ENCODE peak calls at places on chromosome 17, in five cellular contexts. S, O, P, C and T are unnamed samples.

GRCh38 chr17:50863221-50863843 is 2.8 kb downstream of the TOB1 start:
- DNase-seq in P (peak), C (no peak), O (peak), S (peak), T (no peak)

GRCh38 chr17:30805944-30806456 is 18.5 kb downstream of the CRLF3 start:
- DNase-seq in O (no peak), P (no peak), S (no peak), C (no peak), T (no peak)

GRCh38 chr17:81295678-81296381 is 723 bp upstream of the SLC38A10 start:
- DNase-seq in S (peak), O (peak), C (no peak), P (peak), T (peak)

GRCh38 chr17:31019004-31019403 is 48.2 kb downstream of the RNF135 start:
- DNase-seq in P (no peak), S (no peak), O (no peak), C (no peak), T (no peak)

GRCh38 chr17:2705888-2706795 is 5.4 kb downstream of the CLUH start:
- DNase-seq in S (no peak), O (no peak), P (no peak), C (no peak), T (no peak)

GRCh38 chr17:59400858-59401257 is 69.4 kb downstream of the YPEL2 start:
- DNase-seq in S (peak), C (no peak), O (no peak), P (peak), T (no peak)

GRCh38 chr17:46922804-46923635 is at the start of gene GOSR2:
- DNase-seq in O (peak), C (peak), P (peak), S (peak), T (peak)

GRCh38 chr17:51397361-51398127 is 137.2 kb downstream of the UTP18 start:
- DNase-seq in S (peak), P (no peak), O (no peak), C (no peak), T (no peak)

GRCh38 chr17:77436058-77436442 is 295.3 kb downstream of the SEC14L1 start:
- DNase-seq in S (peak), P (peak), O (peak), C (no peak), T (no peak)

GRCh38 chr17:29784661-29785060 is 145.4 kb downstream of the SSH2 start:
- DNase-seq in O (no peak), C (no peak), P (peak), S (peak), T (no peak)

GRCh38 chr17:2190014-2190413 is 113.6 kb downstream of the SMG6 start:
- DNase-seq in P (peak), C (no peak), O (no peak), S (peak), T (no peak)

GRCh38 chr17:81553616-81554181 is 1.5 kb upstream of the FAAP100 start:
- DNase-seq in C (no peak), S (peak), P (peak), O (peak), T (peak)

GRCh38 chr17:43768382-43768781 is 9.8 kb upstream of the SOST start:
- DNase-seq in O (peak), P (no peak), C (peak), S (no peak), T (no peak)

GRCh38 chr17:73290399-73291259 is 21.2 kb downstream of the CDC42EP4 start:
- DNase-seq in O (no peak), C (no peak), P (no peak), S (no peak), T (no peak)

GRCh38 chr17:29347831-29348281 is 42.3 kb upstream of the TAOK1 start:
- DNase-seq in O (no peak), S (peak), C (no peak), P (peak), T (no peak)

GRCh38 chr17:73647331-73647730 is 3.1 kb upstream of the SDK2 start:
- DNase-seq in O (no peak), C (no peak), P (no peak), S (no peak), T (no peak)

GRCh38 chr17:29495011-29495410 is 71.8 kb downstream of the ABHD15 start:
- DNase-seq in S (peak), O (no peak), P (peak), C (no peak), T (no peak)

GRCh38 chr17:17354560-17355357 is 51.6 kb downstream of the NT5M start:
- DNase-seq in P (peak), C (peak), O (peak), S (peak), T (peak)

GRCh38 chr17:29713626-29714025 is 90.9 kb upstream of the CORO6 start:
- DNase-seq in O (no peak), S (no peak), P (no peak), C (no peak), T (no peak)

GRCh38 chr17:31320231-31320630 is 1.2 kb downstream of the EVI2A start:
- DNase-seq in P (peak), O (no peak), C (no peak), S (no peak), T (peak)

GRCh38 chr17:33200587-33200986 is 92.5 kb downstream of the ASIC2 start:
- DNase-seq in P (no peak), S (peak), O (no peak), C (no peak), T (peak)

GRCh38 chr17:2592974-2593845 is at the start of gene PAFAH1B1:
- DNase-seq in P (peak), C (peak), S (peak), O (peak), T (peak)

GRCh38 chr17:14875557-14876412 is 389.3 kb downstream of the PMP22 start:
- DNase-seq in P (no peak), C (no peak), S (no peak), O (no peak), T (no peak)

GRCh38 chr17:77366558-77367245 is 225.9 kb downstream of the SEC14L1 start:
- DNase-seq in P (peak), S (no peak), C (no peak), O (no peak), T (no peak)

GRCh38 chr17:78488867-78489634 is 88.1 kb downstream of the DNAH17 start:
- DNase-seq in S (no peak), P (no peak), C (no peak), O (peak), T (no peak)

GRCh38 chr17:81111066-81111465 is 54.2 kb upstream of the PVALEF start:
- DNase-seq in C (no peak), S (no peak), O (no peak), P (no peak), T (no peak)

GRCh38 chr17:61183793-61184192 is 215.8 kb upstream of the TBX2 start:
- DNase-seq in P (no peak), C (no peak), S (no peak), O (no peak), T (no peak)

GRCh38 chr17:68657166-68657940 is 56.2 kb upstream of the FAM20A start:
- DNase-seq in O (peak), S (peak), C (no peak), P (no peak), T (no peak)

GRCh38 chr17:72995008-72995656 is 97.4 kb downstream of the SLC39A11 start:
- DNase-seq in P (no peak), C (no peak), S (no peak), O (no peak), T (no peak)

GRCh38 chr17:31582151-31582907 is 190.9 kb downstream of the RAB11FIP4 start:
- DNase-seq in O (peak), C (no peak), P (peak), S (no peak), T (no peak)

GRCh38 chr17:59154721-59155438 is at the start of gene SKA2:
- DNase-seq in S (no peak), O (peak), P (no peak), C (peak), T (no peak)

GRCh38 chr17:82881900-82882714 is 42.3 kb upstream of the ZNF750 start:
- DNase-seq in S (peak), O (no peak), C (peak), P (peak), T (no peak)

GRCh38 chr17:82882715-82883446 is 43.1 kb upstream of the ZNF750 start:
- DNase-seq in O (no peak), P (no peak), S (no peak), C (no peak), T (peak)

GRCh38 chr17:82884923-82885322 is 45.1 kb upstream of the ZNF750 start:
- DNase-seq in S (no peak), C (no peak), O (no peak), P (no peak), T (peak)

GRCh38 chr17:82883461-82884031 is 43.7 kb upstream of the ZNF750 start:
- DNase-seq in C (no peak), O (no peak), S (no peak), P (no peak), T (no peak)

GRCh38 chr17:82884341-82884871 is 44.6 kb upstream of the ZNF750 start:
- DNase-seq in C (no peak), P (peak), O (no peak), S (peak), T (peak)
- H3K4me3 ChIP-seq in C (no peak), P (no peak), O (no peak), S (no peak), T (peak)

GRCh38 chr17:42548070-42548837 is 4.5 kb upstream of the HSD17B1 start:
- DNase-seq in S (no peak), O (no peak), C (no peak), P (no peak), T (no peak)
- H3K4me3 ChIP-seq in S (no peak), O (peak), C (peak), P (no peak), T (no peak)

DNA sequence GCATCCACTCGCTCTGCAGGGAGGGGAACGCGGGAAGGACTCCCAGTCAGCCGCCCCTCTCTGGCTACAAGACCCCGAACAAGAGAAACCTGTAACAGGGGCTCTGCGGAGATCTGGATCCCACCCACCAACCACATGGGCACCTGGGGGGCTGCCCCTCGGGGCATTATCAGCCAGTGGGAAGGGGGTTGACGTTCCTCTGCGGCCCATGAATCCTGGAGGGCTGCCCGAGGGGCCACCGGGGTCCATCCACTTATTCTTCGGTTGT is 1.8 kb upstream of the PCGF2 start:
- DNase-seq in C (no peak), O (no peak), S (no peak), P (no peak), T (no peak)
- H3K4me3 ChIP-seq in C (peak), O (peak), S (peak), P (peak), T (no peak)

GRCh38 chr17:64261422-64262124 is 1.5 kb downstream of the TEX2 start:
- DNase-seq in P (no peak), S (no peak), C (no peak), O (no peak), T (no peak)
- H3K4me3 ChIP-seq in P (peak), S (peak), C (peak), O (peak), T (peak)

GRCh38 chr17:57665128-57665527 is 80.0 kb downstream of the CCDC182 start:
- DNase-seq in P (no peak), O (peak), S (no peak), C (no peak), T (no peak)

GRCh38 chr17:57662021-57662420 is 83.1 kb downstream of the CCDC182 start:
- DNase-seq in P (no peak), C (no peak), O (no peak), S (no peak), T (no peak)

GRCh38 chr17:57665696-57666095 is 79.4 kb downstream of the CCDC182 start:
- DNase-seq in P (no peak), C (no peak), O (peak), S (no peak), T (no peak)

GRCh38 chr17:57662644-57663308 is 82.3 kb downstream of the CCDC182 start:
- DNase-seq in S (peak), P (peak), C (peak), O (peak), T (no peak)

GRCh38 chr17:57663326-57664070 is 81.6 kb downstream of the CCDC182 start:
- DNase-seq in O (no peak), S (peak), C (no peak), P (no peak), T (no peak)
- H3K4me3 ChIP-seq in O (peak), S (no peak), C (peak), P (peak), T (no peak)

GRCh38 chr17:34637041-34637547 is 57.7 kb downstream of the TMEM132E start:
- DNase-seq in C (no peak), O (no peak), S (no peak), P (no peak), T (no peak)
- H3K4me3 ChIP-seq in C (no peak), O (no peak), S (no peak), P (no peak), T (no peak)

GRCh38 chr17:15943971-15944719 is 785 bp upstream of the ADORA2B start:
- DNase-seq in O (no peak), C (no peak), S (no peak), P (no peak), T (no peak)
- H3K4me3 ChIP-seq in O (peak), C (peak), S (peak), P (peak), T (peak)

DNA sequence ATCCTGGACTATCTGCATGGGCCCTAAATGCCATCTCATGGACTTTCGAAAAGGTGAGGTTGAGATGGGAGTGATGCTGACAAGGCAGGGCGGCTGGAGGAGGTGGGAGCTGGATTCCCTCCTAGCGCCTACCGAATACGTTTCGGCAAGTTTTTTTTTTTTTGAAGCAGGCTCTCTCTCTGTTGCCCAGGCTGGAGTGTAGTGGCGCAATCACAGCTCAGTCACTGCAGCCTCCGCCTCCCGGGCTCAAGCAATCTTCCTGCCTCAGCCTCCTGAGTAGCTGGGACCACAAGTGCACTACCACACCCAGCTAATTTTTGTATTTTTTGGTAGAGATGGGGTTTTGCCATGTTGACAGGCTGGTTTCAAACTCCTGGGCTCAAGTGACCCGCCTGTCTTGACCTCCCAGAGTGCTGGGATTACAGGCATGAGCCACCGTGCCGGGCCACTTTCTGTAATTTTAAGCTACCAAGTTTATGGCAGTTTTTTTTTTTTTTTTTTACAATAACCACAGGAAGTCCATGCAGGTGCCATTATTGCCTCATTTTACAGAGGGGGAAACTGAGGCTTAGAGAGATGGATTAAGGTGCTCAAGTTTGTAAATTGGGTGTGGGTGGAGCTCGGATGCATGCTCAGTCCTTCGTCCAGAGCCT is 246.4 kb downstream of the PRKCA start:
- DNase-seq in C (no peak), O (no peak), P (no peak), S (peak), T (no peak)
- H3K4me3 ChIP-seq in C (no peak), O (no peak), P (no peak), S (no peak), T (no peak)

DNA sequence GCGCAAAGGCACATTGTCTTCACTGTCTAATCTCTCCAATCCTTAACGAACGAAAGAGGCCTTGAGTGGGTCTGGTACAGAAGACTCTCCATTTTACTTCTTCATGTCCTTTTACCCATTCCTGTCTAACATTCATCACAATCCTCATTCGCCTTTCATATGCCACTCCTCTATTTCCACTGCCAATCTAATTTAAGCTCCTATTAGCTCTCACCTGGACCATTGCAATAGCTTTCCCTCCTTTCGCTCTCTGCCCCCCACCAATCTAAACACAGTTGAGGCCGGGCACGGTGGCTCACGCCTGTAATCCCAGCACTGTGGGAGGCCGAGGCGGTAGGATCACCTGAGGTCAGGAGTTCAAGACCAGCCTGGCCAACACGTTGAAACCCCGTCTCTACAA is 6.3 kb upstream of the SLFN14 start:
- DNase-seq in S (no peak), O (no peak), C (no peak), P (no peak), T (no peak)
- H3K4me3 ChIP-seq in S (no peak), O (peak), C (peak), P (no peak), T (peak)